ENCODE peak calls at places on chromosomes 12 and 14, in nine cellular contexts. E is activated CD8-positive, alpha-beta memory T cell treated with anti-CD3 and anti-CD28 coated beads for 4 hours; V is iris pigment epithelial cell; Q is T-cell; N is activated naive CD8-positive, alpha-beta T cell treated with anti-CD3 and anti-CD28 coated beads, Interleukin-2, amount 50 U/mL, for 16 hours; O is heart left ventricle; P is COR-L47; T is cardiac muscle cell; S is RKO. B is an unnamed sample.

GRCh38 chr14:63362305-63362914 is 43.7 kb upstream of the GPHB5 start:
- DNase-seq in E (no peak), V (no peak), Q (no peak), N (no peak), O (no peak), P (peak; percentile 91), T (no peak), S (no peak), B (no peak)

GRCh38 chr12:39772708-39773665 is 153.4 kb upstream of the ABCD2 start:
- DNase-seq in E (no peak), V (peak; percentile 17), Q (no peak), N (no peak), O (no peak), P (no peak), T (no peak), S (no peak), B (no peak)

GRCh38 chr14:105151131-105151837 is 17.3 kb downstream of the JAG2 start:
- DNase-seq in E (no peak), V (no peak), Q (no peak), N (no peak), O (no peak), P (no peak), T (no peak), S (no peak), B (peak; percentile 2)

GRCh38 chr14:103613517-103613916 is 15.5 kb upstream of the KLC1 start:
- DNase-seq in E (no peak), V (no peak), Q (no peak), N (no peak), O (no peak), P (no peak), T (no peak), S (no peak), B (no peak)

GRCh38 chr14:63986789-63987533 is 134.2 kb downstream of the SYNE2 start:
- DNase-seq in E (no peak), V (peak; percentile 86), Q (no peak), N (no peak), O (no peak), P (no peak), T (no peak), S (peak; percentile 50), B (no peak)

GRCh38 chr12:49703647-49704137 is 3.5 kb downstream of the FMNL3 start:
- DNase-seq in E (no peak), V (peak; percentile 94), Q (peak; percentile 24), N (no peak), O (no peak), P (no peak), T (no peak), S (peak; percentile 54), B (no peak)

GRCh38 chr12:84272324-84272723 is 640.3 kb downstream of the SLC6A15 start:
- DNase-seq in E (no peak), V (peak; percentile 1), Q (no peak), N (no peak), O (no peak), P (no peak), T (no peak), S (no peak), B (no peak)

GRCh38 chr12:6205144-6205539 is 4.9 kb downstream of the CD9 start:
- DNase-seq in E (no peak), V (no peak), Q (no peak), N (no peak), O (peak; percentile 78), P (no peak), T (peak; percentile 30), S (no peak), B (no peak)

GRCh38 chr12:91400249-91400648 is 217.6 kb upstream of the DCN start:
- DNase-seq in E (no peak), V (peak; percentile 31), Q (no peak), N (no peak), O (no peak), P (no peak), T (no peak), S (no peak), B (no peak)

GRCh38 chr12:113237748-113238147 is 16.5 kb downstream of the TPCN1 start:
- DNase-seq in E (no peak), V (no peak), Q (no peak), N (no peak), O (no peak), P (no peak), T (no peak), S (no peak), B (no peak)

GRCh38 chr12:102702447-102703114 is 214.5 kb downstream of the PAH start:
- DNase-seq in E (no peak), V (peak; percentile 42), Q (no peak), N (no peak), O (peak; percentile 38), P (peak; percentile 20), T (peak; percentile 28), S (peak; percentile 54), B (peak; percentile 6)

GRCh38 chr12:78753058-78753457 is 111.5 kb upstream of the SYT1 start:
- DNase-seq in E (no peak), V (no peak), Q (no peak), N (no peak), O (no peak), P (no peak), T (no peak), S (no peak), B (no peak)

GRCh38 chr12:101004891-101005290 is 205.1 kb downstream of the SLC5A8 start:
- DNase-seq in E (no peak), V (no peak), Q (no peak), N (no peak), O (no peak), P (no peak), T (no peak), S (peak; percentile 8), B (no peak)

GRCh38 chr12:102010265-102010994 is 51.4 kb downstream of the WASHC3 start:
- DNase-seq in E (no peak), V (no peak), Q (no peak), N (no peak), O (no peak), P (no peak), T (no peak), S (no peak), B (no peak)

GRCh38 chr12:79558924-79559469 is 131.8 kb downstream of the PAWR start:
- DNase-seq in E (no peak), V (no peak), Q (no peak), N (no peak), O (no peak), P (no peak), T (no peak), S (no peak), B (no peak)

GRCh38 chr12:57049047-57049446 is 882 bp downstream of the MYO1A start:
- DNase-seq in E (no peak), V (no peak), Q (no peak), N (no peak), O (no peak), P (no peak), T (no peak), S (no peak), B (no peak)

GRCh38 chr12:75628916-75629315 is 117.5 kb upstream of the KRR1 start:
- DNase-seq in E (no peak), V (no peak), Q (no peak), N (no peak), O (no peak), P (no peak), T (no peak), S (no peak), B (no peak)

GRCh38 chr14:70652871-70653270 is 11.2 kb downstream of the TTC9 start:
- DNase-seq in E (no peak), V (no peak), Q (no peak), N (no peak), O (no peak), P (no peak), T (no peak), S (no peak), B (no peak)

GRCh38 chr12:49264466-49264872 is 413 bp upstream of the TUBA1C start:
- DNase-seq in E (no peak), V (no peak), Q (peak; percentile 36), N (no peak), O (no peak), P (no peak), T (peak; percentile 42), S (no peak), B (peak; percentile 81)

GRCh38 chr14:104735830-104736642 is 12.0 kb downstream of the ADSS1 start:
- DNase-seq in E (no peak), V (peak; percentile 79), Q (no peak), N (no peak), O (peak; percentile 86), P (no peak), T (no peak), S (no peak), B (no peak)

GRCh38 chr12:55734595-55734994 is 5.8 kb upstream of the CD63 start:
- DNase-seq in E (no peak), V (no peak), Q (no peak), N (no peak), O (no peak), P (no peak), T (no peak), S (no peak), B (no peak)

GRCh38 chr12:53198470-53199110 is 8.5 kb downstream of the ITGB7 start:
- DNase-seq in E (no peak), V (no peak), Q (no peak), N (no peak), O (no peak), P (no peak), T (no peak), S (no peak), B (no peak)

GRCh38 chr14:25350802-25351201 is 300.9 kb upstream of the STXBP6 start:
- DNase-seq in E (no peak), V (no peak), Q (no peak), N (no peak), O (no peak), P (no peak), T (no peak), S (no peak), B (no peak)

GRCh38 chr12:85468356-85469157 is 188.5 kb downstream of the ALX1 start:
- DNase-seq in E (no peak), V (peak; percentile 76), Q (peak; percentile 7), N (no peak), O (no peak), P (peak; percentile 61), T (peak; percentile 62), S (peak; percentile 78), B (peak; percentile 56)

GRCh38 chr12:75488553-75488952 is 8.0 kb downstream of the GLIPR1 start:
- DNase-seq in E (no peak), V (peak; percentile 56), Q (no peak), N (no peak), O (no peak), P (no peak), T (peak; percentile 17), S (peak; percentile 78), B (no peak)

GRCh38 chr14:95620659-95621059 is 65.6 kb upstream of the TCL1B start:
- DNase-seq in E (no peak), V (no peak), Q (peak; percentile 70), N (no peak), O (no peak), P (no peak), T (no peak), S (no peak), B (no peak)

GRCh38 chr12:1534708-1535107 is 59.7 kb downstream of the FBXL14 start:
- DNase-seq in E (no peak), V (no peak), Q (no peak), N (no peak), O (no peak), P (no peak), T (no peak), S (no peak), B (no peak)

GRCh38 chr14:97021001-97021400 is 223.8 kb downstream of the VRK1 start:
- DNase-seq in E (no peak), V (no peak), Q (no peak), N (no peak), O (no peak), P (no peak), T (no peak), S (no peak), B (no peak)

GRCh38 chr14:56720703-56721426 is 89.4 kb downstream of the OTX2 start:
- DNase-seq in E (no peak), V (no peak), Q (no peak), N (no peak), O (no peak), P (no peak), T (no peak), S (no peak), B (no peak)

GRCh38 chr12:53568428-53569173 is 57.6 kb downstream of the ATF7 start:
- DNase-seq in E (no peak), V (no peak), Q (no peak), N (no peak), O (no peak), P (no peak), T (no peak), S (no peak), B (no peak)

B was measured in pancreas.